ENCODE peak calls at places on chromosomes 13 and 19, in four cellular contexts. E is HepG2, H is K562, U is GM12878. K is an unnamed sample.

GRCh38 chr13:102677122-102677521 is 17.7 kb downstream of the METTL21C start:
- DNase-seq in U (no peak), E (no peak), H (no peak), K (no peak)

GRCh38 chr13:110483386-110483785 is 78.1 kb downstream of the RAB20 start:
- DNase-seq in E (no peak), H (no peak), U (no peak), K (no peak)

GRCh38 chr19:20359933-20360720 is 193.1 kb downstream of the ZNF486 start:
- DNase-seq in U (no peak), H (no peak), E (no peak), K (no peak)

GRCh38 chr19:19615086-19615485 is 3.4 kb downstream of the PBX4 start:
- DNase-seq in H (no peak), U (no peak), E (no peak), K (no peak)

GRCh38 chr19:19403373-19403901 is 2.0 kb upstream of the GATAD2A start:
- DNase-seq in E (no peak), U (no peak), H (peak), K (no peak)

GRCh38 chr13:28557725-28558124 is 62.8 kb upstream of the FLT1 start:
- DNase-seq in E (no peak), U (no peak), H (no peak), K (no peak)

GRCh38 chr13:24263652-24264051 is 45.7 kb upstream of the C1QTNF9 start:
- DNase-seq in H (no peak), U (no peak), E (peak), K (no peak)

GRCh38 chr19:3774621-3775373 is 2.8 kb upstream of the RAX2 start:
- DNase-seq in E (no peak), H (peak), U (no peak), K (no peak)

GRCh38 chr13:65929436-65929835 is 1300.7 kb downstream of the PCDH9 start:
- DNase-seq in U (no peak), H (no peak), E (no peak), K (no peak)

GRCh38 chr19:4597975-4598671 is 38.6 kb upstream of the SEMA6B start:
- DNase-seq in H (peak), E (no peak), U (no peak), K (no peak)

GRCh38 chr19:49533551-49534488 is 6.0 kb downstream of the RCN3 start:
- DNase-seq in U (peak), E (no peak), H (peak), K (peak)

GRCh38 chr13:30371649-30372265 is 50.5 kb upstream of the UBE2L5 start:
- DNase-seq in H (no peak), E (peak), U (peak), K (peak)

GRCh38 chr19:33905937-33906577 is 109.4 kb downstream of the KCTD15 start:
- DNase-seq in E (no peak), H (peak), U (no peak), K (peak)

GRCh38 chr19:49513746-49514118 is 1.3 kb downstream of the FCGRT start:
- DNase-seq in H (peak), E (no peak), U (no peak), K (no peak)

GRCh38 chr19:32708457-32708856 is 11.1 kb upstream of the TDRD12 start:
- DNase-seq in H (no peak), E (no peak), U (no peak), K (no peak)

GRCh38 chr13:66407159-66407558 is 823.0 kb downstream of the PCDH9 start:
- DNase-seq in U (no peak), H (no peak), E (no peak), K (no peak)

GRCh38 chr13:89832827-89833226 is 1514.7 kb upstream of the MIR17HG start:
- DNase-seq in U (no peak), E (no peak), H (no peak), K (no peak)

GRCh38 chr13:91346848-91347211 is 657 bp upstream of the MIR17HG start:
- DNase-seq in E (no peak), U (peak), H (peak), K (peak)

GRCh38 chr19:6014551-6015135 is 36.7 kb upstream of the RANBP3 start:
- DNase-seq in E (no peak), U (no peak), H (no peak), K (no peak)

GRCh38 chr13:50761406-50761805 is 82.1 kb downstream of the DLEU7 start:
- DNase-seq in E (no peak), H (no peak), U (no peak), K (no peak)

GRCh38 chr19:47406711-47407416 is 12.5 kb downstream of the MEIS3 start:
- DNase-seq in E (no peak), U (no peak), H (peak), K (no peak)

GRCh38 chr13:111875922-111876321 is 191.0 kb upstream of the SOX1 start:
- DNase-seq in E (no peak), H (no peak), U (no peak), K (no peak)

GRCh38 chr19:41577833-41578232 is 1.9 kb downstream of the CEACAM21 start:
- DNase-seq in H (no peak), U (no peak), E (no peak), K (no peak)

GRCh38 chr13:80040219-80040976 is 300.5 kb downstream of the SPRY2 start:
- DNase-seq in U (no peak), H (no peak), E (no peak), K (peak)

GRCh38 chr19:11551603-11552235 is 7.3 kb downstream of the ELOF1 start:
- DNase-seq in U (no peak), E (no peak), H (peak), K (no peak)

GRCh38 chr19:3565177-3565576 is 7.6 kb upstream of the HMG20B start:
- DNase-seq in U (no peak), H (no peak), E (peak), K (no peak)

GRCh38 chr13:73331556-73331955 is 272.8 kb downstream of the KLF5 start:
- DNase-seq in H (no peak), U (no peak), E (no peak), K (no peak)

GRCh38 chr19:47836038-47836437 is 14.3 kb downstream of the CRX start:
- DNase-seq in H (no peak), U (no peak), E (no peak), K (no peak)

GRCh38 chr19:39030854-39031367 is 1.4 kb downstream of the FBXO27 start:
- DNase-seq in U (no peak), E (peak), H (no peak), K (no peak)

GRCh38 chr19:39021063-39021462 is 11.3 kb downstream of the FBXO27 start:
- DNase-seq in H (no peak), E (no peak), U (peak), K (no peak)

GRCh38 chr19:39024875-39025641 is 7.3 kb downstream of the FBXO27 start:
- DNase-seq in E (no peak), U (no peak), H (peak), K (no peak)
- TF ChIP-seq EZH2 in E (no peak), U (no peak), H (no peak), K (no peak)

GRCh38 chr19:10293637-10294367 is 4.0 kb downstream of the ICAM5 start:
- DNase-seq in U (no peak), E (no peak), H (peak), K (no peak)
- TF ChIP-seq MYC in U (no peak), E (no peak), H (no peak), K (no peak)

DNA sequence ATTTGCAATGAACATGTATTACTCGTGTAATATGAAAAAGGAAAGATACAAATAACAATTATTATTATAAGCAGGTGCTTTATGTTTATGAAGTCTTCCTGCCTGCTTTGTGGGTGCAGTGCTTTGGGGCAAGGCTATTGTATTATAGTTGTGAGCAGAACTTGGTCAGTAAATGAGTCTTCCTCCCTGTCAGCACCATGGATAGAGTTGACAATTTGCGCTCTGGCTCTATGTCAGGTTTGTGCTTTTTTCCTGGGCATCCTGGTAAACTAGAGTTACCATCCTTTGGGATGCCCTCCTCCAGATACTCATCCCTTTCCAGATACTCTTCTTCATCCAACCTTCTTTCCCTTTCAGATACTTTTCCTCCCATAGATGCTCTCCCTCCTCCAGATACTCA is 19.6 kb downstream of the ERICH6B start:
- DNase-seq in E (no peak), U (no peak), H (no peak), K (no peak)
- TF ChIP-seq EZH2 in E (no peak), U (no peak), H (no peak), K (no peak)

GRCh38 chr13:44299544-44299943 is 74.1 kb upstream of the SERP2 start:
- DNase-seq in H (no peak), U (no peak), E (no peak), K (no peak)

GRCh38 chr13:44296856-44297255 is 76.8 kb upstream of the SERP2 start:
- DNase-seq in U (no peak), E (no peak), H (no peak), K (no peak)

GRCh38 chr13:44299142-44299541 is 74.5 kb upstream of the SERP2 start:
- DNase-seq in U (no peak), H (no peak), E (no peak), K (no peak)

GRCh38 chr13:44300895-44301638 is 72.6 kb upstream of the SERP2 start:
- DNase-seq in U (peak), E (no peak), H (no peak), K (peak)

DNA sequence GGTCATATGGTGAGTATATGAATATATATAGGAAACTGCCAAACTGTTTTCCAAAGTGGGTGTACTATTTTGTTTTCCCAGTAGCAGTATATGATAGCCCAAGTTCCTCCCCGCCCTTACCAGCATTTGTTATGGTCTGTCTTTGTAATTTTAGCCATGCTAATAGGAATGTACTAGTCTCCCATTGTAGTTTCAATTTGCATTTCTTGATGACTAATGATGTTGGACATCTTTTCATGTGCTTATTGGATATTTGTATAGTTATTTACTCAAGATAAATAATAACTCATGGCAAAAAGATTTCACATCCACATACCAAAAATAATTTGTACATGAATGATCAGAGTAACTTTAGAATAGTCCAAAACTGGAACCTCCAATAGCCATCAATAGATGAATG is 75.3 kb upstream of the SERP2 start:
- DNase-seq in U (no peak), E (no peak), H (no peak), K (no peak)
- TF ChIP-seq MYC in U (no peak), E (no peak), H (no peak), K (no peak)

GRCh38 chr13:48072787-48073186 is 22.1 kb downstream of the MED4 start:
- DNase-seq in H (no peak), E (no peak), U (no peak), K (no peak)
- TF ChIP-seq EZH2 in H (no peak), E (no peak), U (no peak), K (no peak)

DNA sequence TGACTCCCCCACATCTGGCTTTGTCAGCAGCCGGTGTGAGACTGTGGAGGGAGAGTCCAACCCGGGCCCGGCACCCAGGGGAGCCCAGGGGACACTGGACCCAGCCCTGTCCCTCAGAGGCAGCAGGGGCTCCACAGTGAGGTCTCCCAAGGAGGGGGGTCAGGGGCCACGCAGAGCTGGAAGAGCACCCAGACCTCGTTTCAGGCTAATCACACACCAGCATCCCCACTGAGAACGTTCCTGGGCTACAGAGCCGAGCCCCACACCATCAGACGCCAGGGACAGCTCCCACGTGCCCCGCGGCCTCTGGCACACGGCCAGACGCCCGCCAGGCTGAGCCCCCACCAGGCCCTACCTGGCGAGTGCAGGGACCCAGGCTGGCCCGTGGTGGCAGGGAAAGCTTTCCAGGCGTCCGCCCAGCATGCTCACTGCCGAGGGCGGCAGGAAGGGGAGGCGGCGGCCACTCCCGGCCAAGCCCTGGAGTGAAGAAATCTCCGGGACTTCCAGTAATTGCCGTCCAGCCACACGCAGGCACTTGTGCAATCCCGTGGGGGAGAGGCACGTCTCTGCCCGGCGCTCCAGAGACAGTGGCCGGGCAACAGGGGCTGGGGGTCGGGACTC is 19.2 kb downstream of the SBNO2 start:
- DNase-seq in E (peak), H (no peak), U (no peak), K (peak)
- TF ChIP-seq MYC in E (no peak), H (no peak), U (no peak), K (no peak)

GRCh38 chr19:8332976-8333770 is 9.9 kb downstream of the KANK3 start:
- DNase-seq in U (no peak), H (no peak), E (no peak), K (no peak)

GRCh38 chr19:8334458-8335342 is 8.4 kb downstream of the KANK3 start:
- DNase-seq in H (peak), U (no peak), E (peak), K (peak)

GRCh38 chr19:8336072-8336569 is 6.9 kb downstream of the KANK3 start:
- DNase-seq in U (no peak), E (no peak), H (no peak), K (no peak)

GRCh38 chr19:8335343-8336071 is 7.6 kb downstream of the KANK3 start:
- DNase-seq in U (no peak), E (no peak), H (peak), K (no peak)

DNA sequence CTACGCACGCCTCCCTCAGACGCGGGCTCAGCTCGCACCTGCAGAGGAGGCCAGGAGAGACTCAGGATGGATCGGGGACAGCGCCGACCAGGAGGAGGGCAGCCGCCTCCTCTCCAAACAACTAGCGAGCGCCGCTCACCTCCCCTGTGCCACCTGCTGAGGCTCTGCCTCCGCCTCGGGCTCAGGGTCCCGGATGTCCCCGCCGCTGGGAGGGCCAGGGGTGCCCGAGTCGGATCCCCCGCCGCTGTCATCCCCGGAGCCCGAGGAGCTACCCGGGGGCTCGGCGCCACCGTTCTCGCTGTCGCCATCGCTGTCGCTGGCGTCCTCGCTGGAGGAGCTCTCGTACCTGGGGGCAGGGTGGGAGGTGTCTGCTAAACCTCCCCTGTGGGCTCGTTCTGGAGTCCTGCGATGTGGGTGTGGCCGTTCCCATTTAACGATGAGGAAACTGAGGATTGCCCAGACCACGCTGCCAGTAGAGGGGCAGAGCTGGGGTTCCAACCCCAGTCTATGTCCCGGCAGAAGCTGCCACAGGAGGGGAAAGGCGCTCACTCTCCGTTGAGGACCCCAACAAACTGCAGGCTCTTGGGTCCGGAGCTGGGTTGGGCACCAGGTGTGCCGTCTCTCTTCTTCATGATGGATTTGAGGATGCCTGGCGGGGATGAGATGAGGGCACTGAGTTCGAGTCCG is 9.1 kb downstream of the KANK3 start:
- DNase-seq in H (no peak), E (no peak), U (no peak), K (no peak)
- TF ChIP-seq EZH2 in H (no peak), E (peak), U (no peak), K (no peak)

GRCh38 chr13:37811441-37811840 is 58.1 kb downstream of the TRPC4 start:
- DNase-seq in E (no peak), H (no peak), U (no peak), K (no peak)

GRCh38 chr13:37816276-37816675 is 53.3 kb downstream of the TRPC4 start:
- DNase-seq in U (no peak), H (no peak), E (no peak), K (no peak)
- TF ChIP-seq MYC in U (no peak), H (no peak), E (no peak), K (no peak)

GRCh38 chr19:1968279-1969175 is 27.6 kb downstream of the CSNK1G2 start:
- DNase-seq in U (no peak), H (no peak), E (no peak), K (no peak)
- TF ChIP-seq EZH2 in U (no peak), H (no peak), E (no peak), K (no peak)

K was measured in endothelial cell of umbilical vein.